ENCODE peak calls at places on chromosomes 1 and 21, in nine cellular contexts. K is spleen, S is endothelial cell of umbilical vein, C is breast epithelium, G is stomach, W is HepG2, L is upper lobe of left lung, U is vagina, H is esophagus muscularis mucosa. N is an unnamed sample.

GRCh38 chr1:7224644-7225043 is 439.4 kb downstream of the CAMTA1 start:
- DNase-seq in G (no peak), K (peak; percentile 50), C (no peak), U (no peak), H (peak; percentile 78), W (no peak), S (no peak), L (no peak), N (no peak)

GRCh38 chr21:42107881-42108553 is 36.9 kb downstream of the UMODL1 start:
- DNase-seq in L (peak; percentile 79), U (no peak), K (peak; percentile 90), S (peak; percentile 58), H (no peak), C (peak; percentile 57), G (peak; percentile 67), W (peak; percentile 34), N (peak; percentile 92)

GRCh38 chr1:67860776-67861175 is 27.5 kb upstream of the GNG12 start:
- DNase-seq in S (no peak), U (no peak), K (no peak), H (no peak), W (no peak), G (no peak), C (no peak), L (no peak), N (no peak)

GRCh38 chr1:25253911-25254310 is 6.7 kb upstream of the RSRP1 start:
- DNase-seq in K (no peak), C (no peak), G (no peak), H (no peak), U (no peak), L (no peak), S (no peak), W (no peak), N (no peak)

GRCh38 chr21:39183272-39184049 is at the start of gene PSMG1:
- DNase-seq in W (peak; percentile 88), G (peak; percentile 97), K (peak; percentile 99), U (no peak), L (peak; percentile 98), H (peak; percentile 97), S (peak; percentile 96), C (peak; percentile 91), N (peak; percentile 56)

GRCh38 chr1:42924249-42925131 is 34.2 kb downstream of the SLC2A1 start:
- DNase-seq in S (peak; percentile 91), G (peak; percentile 93), C (peak; percentile 93), H (peak; percentile 99), U (no peak), W (peak; percentile 86), L (peak; percentile 94), K (peak; percentile 98), N (peak; percentile 91)

GRCh38 chr1:203048555-203049051 is 22.3 kb downstream of the PPFIA4 start:
- DNase-seq in K (no peak), H (no peak), C (no peak), U (no peak), L (no peak), S (no peak), G (no peak), W (peak; percentile 10), N (no peak)

GRCh38 chr1:111205724-111206070 is 5.3 kb upstream of the DENND2D start:
- DNase-seq in G (no peak), H (no peak), U (no peak), C (no peak), S (no peak), W (no peak), K (no peak), L (no peak), N (no peak)

GRCh38 chr1:182235952-182236650 is 155.5 kb downstream of the GLUL start:
- DNase-seq in L (peak; percentile 47), K (no peak), S (no peak), G (no peak), U (no peak), C (no peak), W (no peak), H (no peak), N (no peak)

GRCh38 chr1:224287714-224288113 is 42.3 kb downstream of the NVL start:
- DNase-seq in U (no peak), G (no peak), C (no peak), W (no peak), L (no peak), K (no peak), H (peak; percentile 12), S (no peak), N (no peak)

GRCh38 chr21:16541366-16541765 is 811.6 kb downstream of the USP25 start:
- DNase-seq in G (no peak), U (no peak), L (no peak), W (no peak), S (peak; percentile 26), C (no peak), H (no peak), K (no peak), N (no peak)

GRCh38 chr1:60037061-60037460 is 36.5 kb downstream of the C1orf87 start:
- DNase-seq in W (no peak), L (no peak), C (no peak), H (no peak), S (no peak), K (no peak), G (no peak), U (no peak), N (no peak)

GRCh38 chr1:53266038-53266437 is 27.7 kb upstream of the MAGOH start:
- DNase-seq in W (peak; percentile 17), G (no peak), C (no peak), K (no peak), U (no peak), H (no peak), S (no peak), L (no peak), N (no peak)

GRCh38 chr1:205977348-205978014 is 25.7 kb downstream of the RAB7B start:
- DNase-seq in C (peak; percentile 57), H (no peak), S (peak; percentile 68), L (peak; percentile 71), G (peak; percentile 71), W (peak; percentile 67), U (no peak), K (peak; percentile 92), N (peak; percentile 72)

DNA sequence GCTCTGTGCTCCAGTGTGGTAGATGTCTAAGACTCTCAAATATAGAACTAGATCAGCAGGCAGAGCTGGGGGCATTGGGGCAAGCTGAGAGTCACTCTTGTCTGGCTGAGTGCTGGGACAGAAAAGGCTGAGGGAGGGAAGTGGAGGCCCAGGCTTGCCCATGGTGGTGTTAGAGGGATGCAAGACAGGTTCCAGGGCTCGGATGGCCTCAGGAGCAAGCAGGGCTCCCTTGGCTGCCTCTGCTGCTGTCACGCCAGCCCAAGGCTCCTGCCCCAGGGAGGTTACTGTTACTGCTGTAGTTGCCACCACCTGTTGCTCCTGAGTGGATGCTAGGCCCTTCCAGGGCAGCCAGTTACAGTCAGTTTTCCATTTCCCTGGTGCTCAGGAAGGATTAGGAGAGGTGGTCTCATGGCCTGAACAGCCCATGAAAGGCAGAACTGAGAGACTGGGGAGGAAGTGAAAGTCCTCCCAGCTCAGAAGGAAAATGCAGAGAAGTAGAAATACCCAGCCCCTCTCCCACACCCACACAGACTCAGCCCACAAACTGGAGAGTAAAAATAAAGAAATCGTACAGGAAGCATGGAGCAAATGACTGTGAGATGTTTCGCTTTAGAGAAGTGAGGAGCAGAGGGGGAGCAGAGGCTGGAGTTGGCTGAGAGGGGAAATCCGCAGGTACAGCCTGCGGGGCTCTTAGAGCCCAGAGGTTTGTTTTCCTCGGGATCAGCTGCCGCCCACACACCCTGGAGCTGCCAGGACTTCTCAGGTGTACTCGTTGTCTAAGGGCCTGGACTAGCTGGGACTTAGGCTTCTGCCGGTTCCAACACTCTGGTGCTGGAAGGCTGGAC is 2.1 kb downstream of the IL6R start:
- DNase-seq in K (no peak), G (peak; percentile 39), W (no peak), C (peak; percentile 79), L (peak; percentile 88), S (no peak), U (no peak), H (no peak), N (no peak)
- TF ChIP-seq POLR2A in K (no peak), G (no peak), W (no peak), C (no peak), L (no peak), S (no peak), U (no peak), H (no peak), N (peak; percentile 35)

GRCh38 chr1:228166170-228166936 is 749 bp downstream of the IBA57 start:
- DNase-seq in G (peak; percentile 63), L (peak; percentile 79), K (peak; percentile 91), S (no peak), H (peak; percentile 94), C (peak; percentile 93), U (no peak), W (peak; percentile 83), N (no peak)

GRCh38 chr1:228163776-228164534 is 1.6 kb upstream of the IBA57 start:
- DNase-seq in L (no peak), K (peak; percentile 77), C (no peak), U (no peak), H (no peak), G (no peak), W (no peak), S (no peak), N (no peak)

GRCh38 chr1:228163004-228163753 is 2.4 kb upstream of the IBA57 start:
- DNase-seq in K (peak; percentile 87), H (no peak), W (no peak), U (no peak), S (peak; percentile 44), G (peak; percentile 43), L (peak; percentile 42), C (peak; percentile 66), N (no peak)

GRCh38 chr1:228164561-228165371 is 838 bp upstream of the IBA57 start:
- DNase-seq in S (no peak), K (peak; percentile 85), W (no peak), G (no peak), C (no peak), H (no peak), U (no peak), L (peak; percentile 53), N (no peak)

GRCh38 chr1:228165372-228166169 is at the start of gene IBA57:
- DNase-seq in L (peak; percentile 99), K (peak; percentile 100), U (no peak), C (peak; percentile 99), G (peak; percentile 100), S (peak; percentile 99), W (peak; percentile 95), H (peak; percentile 100), N (peak; percentile 98)
- TF ChIP-seq POLR2AphosphoS5 in L (peak; percentile 76), K (peak; percentile 94), U (no peak), C (peak; percentile 90), G (peak; percentile 89), S (peak; percentile 94), W (peak; percentile 69), H (peak; percentile 88), N (peak; percentile 93)

GRCh38 chr1:181089777-181090505 is 1.4 kb downstream of the IER5 start:
- DNase-seq in L (peak; percentile 85), W (peak; percentile 30), S (peak; percentile 72), U (no peak), H (peak; percentile 95), K (peak; percentile 93), G (peak; percentile 64), C (peak; percentile 70), N (no peak)
- TF ChIP-seq POLR2A in L (peak; percentile 54), W (no peak), S (no peak), U (peak; percentile 21), H (peak; percentile 35), K (no peak), G (no peak), C (peak; percentile 31), N (peak; percentile 84)

DNA sequence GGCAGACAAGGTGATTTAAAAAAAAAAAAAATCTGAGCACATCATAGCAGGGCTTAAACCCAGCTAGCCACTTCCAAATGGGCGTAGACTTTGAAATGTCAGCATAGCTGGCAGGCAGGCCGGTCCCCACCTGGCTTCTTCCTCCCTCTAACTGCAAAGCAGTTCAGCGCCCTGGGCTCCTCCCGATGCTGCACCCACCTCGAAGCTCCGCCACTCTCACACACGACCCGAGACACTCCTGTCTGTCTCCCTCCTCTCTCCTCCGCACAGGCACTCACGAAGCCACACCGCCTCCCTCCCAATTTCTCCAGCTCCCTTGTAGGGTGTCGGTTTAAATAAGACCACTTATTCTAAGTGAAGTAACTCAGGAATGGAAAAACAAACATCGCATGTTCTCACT is 301.3 kb downstream of the NPHP4 start:
- DNase-seq in U (no peak), S (no peak), W (no peak), C (no peak), L (no peak), H (no peak), K (no peak), G (no peak), N (no peak)
- TF ChIP-seq POLR2AphosphoS5 in U (no peak), S (no peak), W (no peak), C (no peak), L (no peak), H (no peak), K (no peak), G (no peak), N (no peak)

N was measured in GM12892.